ENCODE peak calls at places on chromosomes 11 and 22, in ten cellular contexts. I is cardiac fibroblast, D is tibial artery, U is ovary, Z is stomach, L is foreskin fibroblast, Q is heart left ventricle, Y is fibroblast of pulmonary artery, S is Peyer's patch, A is testis. O is an unnamed sample.

GRCh38 chr22:25775501-25775900 is 33.5 kb downstream of the MYO18B start:
- DNase-seq in I (peak), D (no peak), U (no peak), Z (no peak), L (no peak), Q (no peak), Y (no peak), S (no peak), A (no peak), O (peak)

GRCh38 chr11:450809-451451 is 851 bp downstream of the PTDSS2 start:
- DNase-seq in I (peak), D (peak), U (peak), Z (peak), L (peak), Q (no peak), Y (peak), S (peak), A (peak), O (peak)

GRCh38 chr11:118705111-118705741 is 25.8 kb upstream of the TREH start:
- DNase-seq in I (no peak), D (no peak), U (no peak), Z (no peak), L (no peak), Q (no peak), Y (no peak), S (peak), A (no peak), O (no peak)

GRCh38 chr11:57325735-57326048 is 940 bp upstream of the TNKS1BP1 start:
- DNase-seq in I (peak), D (peak), U (peak), Z (peak), L (no peak), Q (peak), Y (no peak), S (peak), A (peak), O (no peak)

GRCh38 chr11:62402226-62402625 is 16.6 kb upstream of the SCGB1A1 start:
- DNase-seq in I (no peak), D (peak), U (peak), Z (peak), L (no peak), Q (peak), Y (no peak), S (peak), A (peak), O (peak)

GRCh38 chr22:47213571-47214230 is 451.3 kb downstream of the TBC1D22A start:
- DNase-seq in I (peak), D (no peak), U (peak), Z (peak), L (peak), Q (no peak), Y (peak), S (no peak), A (peak), O (peak)

GRCh38 chr11:132589802-132590201 is 942.5 kb downstream of the OPCML start:
- DNase-seq in I (no peak), D (no peak), U (no peak), Z (no peak), L (no peak), Q (no peak), Y (no peak), S (no peak), A (no peak), O (no peak)

GRCh38 chr11:99257131-99257530 is 236.4 kb downstream of the CNTN5 start:
- DNase-seq in I (peak), D (no peak), U (no peak), Z (no peak), L (no peak), Q (no peak), Y (peak), S (no peak), A (no peak), O (peak)

GRCh38 chr11:60064115-60064514 is 7.7 kb downstream of the MS4A3 start:
- DNase-seq in I (no peak), D (no peak), U (no peak), Z (no peak), L (no peak), Q (no peak), Y (no peak), S (no peak), A (no peak), O (no peak)

GRCh38 chr22:30094804-30095203 is 14.5 kb downstream of the HORMAD2 start:
- DNase-seq in I (no peak), D (no peak), U (no peak), Z (no peak), L (no peak), Q (no peak), Y (no peak), S (no peak), A (no peak), O (no peak)

GRCh38 chr22:23503142-23503541 is 76.9 kb downstream of the IGLL1 start:
- DNase-seq in I (no peak), D (no peak), U (peak), Z (no peak), L (no peak), Q (no peak), Y (no peak), S (no peak), A (no peak), O (no peak)

GRCh38 chr22:24696551-24697001 is 77.9 kb downstream of the PIWIL3 start:
- DNase-seq in I (no peak), D (no peak), U (no peak), Z (no peak), L (no peak), Q (no peak), Y (no peak), S (no peak), A (no peak), O (no peak)

GRCh38 chr11:12692238-12693074 is 18.2 kb downstream of the TEAD1 start:
- DNase-seq in I (peak), D (peak), U (peak), Z (peak), L (peak), Q (peak), Y (peak), S (peak), A (peak), O (peak)

GRCh38 chr11:48034926-48035876 is 54.8 kb downstream of the PTPRJ start:
- DNase-seq in I (peak), D (peak), U (no peak), Z (peak), L (no peak), Q (peak), Y (no peak), S (no peak), A (no peak), O (no peak)

GRCh38 chr11:59102259-59102765 is 4.7 kb upstream of the FAM111B start:
- DNase-seq in I (peak), D (peak), U (no peak), Z (peak), L (peak), Q (peak), Y (peak), S (peak), A (peak), O (peak)

GRCh38 chr11:6635082-6635932 is 16.1 kb upstream of the TPP1 start:
- DNase-seq in I (peak), D (no peak), U (peak), Z (no peak), L (peak), Q (peak), Y (peak), S (peak), A (no peak), O (peak)

GRCh38 chr11:35847473-35847872 is 96.4 kb upstream of the LDLRAD3 start:
- DNase-seq in I (no peak), D (no peak), U (no peak), Z (no peak), L (no peak), Q (no peak), Y (no peak), S (no peak), A (no peak), O (no peak)
- H3K4me3 ChIP-seq in I (no peak), D (no peak), U (no peak), Z (no peak), L (no peak), Q (no peak), Y (no peak), S (no peak), A (no peak), O (no peak)

GRCh38 chr11:95324826-95325225 is 93.8 kb upstream of the SESN3 start:
- DNase-seq in I (no peak), D (no peak), U (no peak), Z (no peak), L (no peak), Q (no peak), Y (no peak), S (no peak), A (no peak), O (no peak)

GRCh38 chr11:95322546-95322945 is 91.5 kb upstream of the SESN3 start:
- DNase-seq in I (peak), D (no peak), U (no peak), Z (no peak), L (no peak), Q (peak), Y (peak), S (no peak), A (no peak), O (no peak)

GRCh38 chr11:95330332-95330731 is 99.3 kb upstream of the SESN3 start:
- DNase-seq in I (no peak), D (no peak), U (peak), Z (no peak), L (no peak), Q (no peak), Y (no peak), S (no peak), A (no peak), O (no peak)

GRCh38 chr11:95325777-95326258 is 94.8 kb upstream of the SESN3 start:
- DNase-seq in I (no peak), D (no peak), U (no peak), Z (no peak), L (no peak), Q (no peak), Y (no peak), S (no peak), A (no peak), O (no peak)

DNA sequence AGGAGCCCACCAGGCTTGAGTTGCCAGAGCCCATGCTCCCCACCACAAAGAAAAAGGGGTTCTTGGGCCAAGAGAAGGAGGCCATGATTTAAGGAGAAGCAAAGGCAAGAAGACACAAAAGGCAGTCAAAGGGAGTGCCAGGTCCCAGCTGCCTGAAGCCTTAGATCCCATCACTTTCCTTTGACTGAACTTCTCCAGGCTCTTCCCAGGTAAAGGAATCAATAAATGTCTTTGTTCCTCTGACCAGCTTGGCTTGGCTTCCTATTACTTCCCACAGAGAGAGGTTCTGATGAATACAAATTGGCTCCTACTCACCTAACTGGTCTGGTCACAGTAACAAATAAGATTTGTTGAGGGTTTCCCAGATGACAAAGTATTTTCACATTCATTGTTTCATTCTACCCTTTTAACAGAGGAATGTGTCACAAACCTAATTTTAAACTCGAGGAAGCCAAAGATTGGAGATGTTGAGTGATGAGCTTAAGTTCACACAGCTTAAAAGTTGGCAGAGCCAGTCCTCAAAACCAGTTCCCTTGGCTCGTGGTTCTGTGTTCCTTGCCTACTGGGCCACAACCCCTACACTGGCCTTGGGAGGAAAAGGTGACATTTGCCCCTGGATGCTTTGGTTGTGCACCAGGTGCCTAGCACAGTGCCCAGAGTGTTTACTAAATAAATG is 96.4 kb upstream of the SESN3 start:
- DNase-seq in I (no peak), D (no peak), U (no peak), Z (no peak), L (no peak), Q (no peak), Y (no peak), S (no peak), A (no peak), O (no peak)
- TF ChIP-seq CTCF in I (no peak), D (no peak), U (no peak), Z (no peak), L (no peak), Q (no peak), Y (no peak), S (no peak), A (no peak), O (no peak)

GRCh38 chr11:121482231-121483129 is 29.7 kb upstream of the SORL1-AS1 start:
- DNase-seq in I (peak), D (no peak), U (no peak), Z (no peak), L (no peak), Q (no peak), Y (peak), S (peak), A (no peak), O (no peak)
- H3K4me3 ChIP-seq in I (no peak), D (no peak), U (no peak), Z (no peak), L (no peak), Q (no peak), Y (no peak), S (no peak), A (no peak), O (no peak)

GRCh38 chr22:38294193-38294592 is 21.4 kb upstream of the TMEM184B start:
- DNase-seq in I (no peak), D (no peak), U (no peak), Z (no peak), L (no peak), Q (no peak), Y (no peak), S (no peak), A (no peak), O (no peak)

GRCh38 chr22:38296372-38296771 is 20.9 kb downstream of the CSNK1E start:
- DNase-seq in I (no peak), D (no peak), U (no peak), Z (no peak), L (no peak), Q (no peak), Y (no peak), S (no peak), A (no peak), O (no peak)

GRCh38 chr22:38295863-38296262 is 21.4 kb downstream of the CSNK1E start:
- DNase-seq in I (no peak), D (no peak), U (no peak), Z (no peak), L (no peak), Q (no peak), Y (no peak), S (no peak), A (no peak), O (no peak)

GRCh38 chr22:38292694-38293093 is 19.9 kb upstream of the TMEM184B start:
- DNase-seq in I (peak), D (no peak), U (no peak), Z (no peak), L (no peak), Q (no peak), Y (peak), S (no peak), A (no peak), O (peak)

DNA sequence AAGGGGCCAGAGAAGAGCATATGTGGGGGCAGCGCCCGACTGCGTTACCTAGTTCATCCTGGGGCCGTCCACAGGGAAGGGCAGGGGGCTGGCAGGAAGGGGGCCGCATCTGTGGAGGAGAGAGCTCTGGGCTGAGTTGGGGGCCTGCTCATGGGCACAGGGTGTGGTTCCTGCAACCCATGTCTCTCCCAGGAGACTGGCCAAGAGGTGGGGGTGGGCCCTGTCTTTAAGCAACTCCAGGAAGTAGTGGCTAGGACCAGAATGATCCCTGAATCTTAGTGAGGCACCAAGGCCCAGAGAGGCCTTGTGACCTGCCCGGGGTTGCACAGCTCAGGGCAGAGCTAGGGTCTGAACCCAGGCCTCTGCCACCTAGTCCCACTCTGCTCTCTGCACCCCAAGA is 21.9 kb downstream of the CSNK1E start:
- DNase-seq in I (no peak), D (no peak), U (no peak), Z (no peak), L (no peak), Q (no peak), Y (no peak), S (no peak), A (no peak), O (no peak)
- TF ChIP-seq CTCF in I (no peak), D (no peak), U (no peak), Z (no peak), L (no peak), Q (no peak), Y (no peak), S (no peak), A (no peak), O (no peak)

DNA sequence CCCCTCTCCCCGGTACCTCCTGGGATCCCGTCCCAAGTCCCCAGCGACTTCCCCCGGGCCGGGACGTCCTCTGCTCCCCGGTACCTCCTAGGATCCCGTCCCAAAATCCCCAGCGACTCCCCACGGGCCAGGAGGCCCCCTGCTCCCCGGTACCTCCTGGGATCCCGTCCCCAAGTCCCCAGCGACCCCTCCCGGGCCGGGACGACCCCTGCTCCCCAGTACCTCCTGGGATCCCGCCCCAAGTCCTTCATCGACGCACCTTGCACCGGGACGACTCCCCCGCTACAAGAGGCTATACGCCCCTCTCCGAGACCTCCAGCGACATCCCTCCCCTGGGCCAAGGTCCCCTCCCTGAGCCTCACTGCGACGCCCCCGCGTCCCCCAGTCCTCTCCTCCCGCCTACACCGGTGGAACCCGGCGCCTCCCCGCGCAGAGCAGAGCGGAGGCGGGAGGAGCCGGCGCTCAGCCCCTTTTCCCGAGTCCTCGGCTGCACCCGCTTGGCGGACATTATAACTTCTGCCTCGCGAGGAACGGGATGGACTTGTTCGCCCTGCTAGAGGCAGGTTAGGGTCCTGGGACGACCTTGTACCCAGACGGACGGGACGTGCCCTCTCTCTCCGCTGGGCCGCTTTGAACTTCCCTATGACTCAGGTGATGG is 912 bp downstream of the KREMEN1 start:
- DNase-seq in I (peak), D (peak), U (peak), Z (peak), L (no peak), Q (peak), Y (no peak), S (peak), A (peak), O (peak)
- H3K4me3 ChIP-seq in I (peak), D (peak), U (peak), Z (peak), L (peak), Q (peak), Y (peak), S (peak), A (peak), O (peak)